ENCODE peak calls at places on chromosomes 13 and 19, in eight cellular contexts. O is PC-3; A is stimulated activated naive CD4-positive, alpha-beta T cell; G is AG09319; D is HTR-8/SVneo; S is activated naive CD4-positive, alpha-beta T cell treated with anti-CD3 and anti-CD28 coated beads, Interleukin-2, amount 10 ng/mL, durations not matched to agents 7 days and 5 days; P is iPS-NIHi11; I is tibial artery. Y is an unnamed sample.

GRCh38 chr19:15251749-15252397 is 19.6 kb upstream of the EPHX3 start:
- DNase-seq in I (peak), P (peak), S (no peak), D (peak), A (no peak), G (peak), O (peak), Y (peak)

GRCh38 chr13:76035711-76036110 is 399.6 kb downstream of the LMO7 start:
- DNase-seq in P (no peak), S (no peak), G (no peak), A (no peak), O (no peak), D (no peak), I (no peak), Y (no peak)

GRCh38 chr13:99986751-99987150 is 5.2 kb downstream of the ZIC2 start:
- DNase-seq in S (no peak), I (no peak), D (no peak), P (no peak), O (no peak), A (no peak), G (no peak), Y (no peak)

GRCh38 chr19:39448271-39448670 is 2.9 kb downstream of the SUPT5H start:
- DNase-seq in S (peak), I (no peak), A (no peak), D (no peak), G (no peak), P (no peak), O (peak), Y (no peak)

GRCh38 chr19:29823581-29824330 is 12.0 kb downstream of the CCNE1 start:
- DNase-seq in G (no peak), P (no peak), I (no peak), O (no peak), A (no peak), S (no peak), D (no peak), Y (no peak)

GRCh38 chr19:873084-874019 is 13.9 kb downstream of the CFD start:
- DNase-seq in O (no peak), A (peak), D (no peak), I (no peak), P (peak), S (peak), G (peak), Y (no peak)

GRCh38 chr19:18842166-18842565 is 10.4 kb downstream of the UPF1 start:
- DNase-seq in S (no peak), I (no peak), D (no peak), O (no peak), A (no peak), G (no peak), P (no peak), Y (no peak)

GRCh38 chr13:109976206-109976997 is 190.0 kb upstream of the IRS2 start:
- DNase-seq in I (no peak), O (no peak), D (no peak), P (no peak), A (no peak), S (no peak), G (no peak), Y (no peak)

GRCh38 chr13:101626925-101627555 is 174.6 kb downstream of the ITGBL1 start:
- DNase-seq in A (peak), G (no peak), I (no peak), P (no peak), S (peak), D (no peak), O (peak), Y (no peak)

GRCh38 chr19:48837081-48837524 is 812 bp upstream of the HSD17B14 start:
- DNase-seq in I (peak), G (peak), D (peak), P (peak), S (peak), A (peak), O (peak), Y (no peak)

GRCh38 chr13:87280139-87280538 is 391.0 kb upstream of the SLITRK5 start:
- DNase-seq in G (no peak), O (peak), A (no peak), D (no peak), P (no peak), S (no peak), I (no peak), Y (no peak)

GRCh38 chr13:113452942-113453901 is at the start of gene ADPRHL1:
- DNase-seq in O (no peak), D (no peak), G (no peak), A (no peak), P (no peak), S (no peak), I (no peak), Y (no peak)

GRCh38 chr19:1104452-1105216 is 840 bp downstream of the GPX4 start:
- DNase-seq in D (peak), O (peak), P (peak), S (peak), I (peak), G (no peak), A (peak), Y (no peak)

GRCh38 chr19:17751103-17751911 is at the start of gene FCHO1:
- DNase-seq in A (peak), S (peak), G (no peak), D (no peak), O (no peak), P (no peak), I (peak), Y (no peak)

GRCh38 chr19:17751912-17752273 is 616 bp downstream of the FCHO1 start:
- DNase-seq in O (no peak), S (no peak), A (no peak), G (no peak), I (no peak), P (no peak), D (no peak), Y (no peak)

GRCh38 chr19:1512671-1513491 is at the start of gene ADAMTSL5:
- DNase-seq in A (peak), P (peak), S (peak), O (peak), G (peak), I (no peak), D (peak), Y (no peak)

GRCh38 chr19:50148528-50148927 is 14.6 kb downstream of the IZUMO2 start:
- DNase-seq in O (no peak), G (no peak), S (no peak), I (no peak), P (no peak), D (no peak), A (no peak), Y (no peak)

GRCh38 chr19:3507371-3508120 is 1.4 kb downstream of the FZR1 start:
- DNase-seq in S (peak), A (no peak), I (no peak), P (no peak), D (no peak), G (no peak), O (peak), Y (no peak)

Y was measured in astrocyte of the cerebellum.